ENCODE peak calls at places on chromosomes 13 and 19, in seven cellular contexts. One of them, this sample, is unnamed.

GRCh38 chr13:22278336-22278929 is 607.6 kb downstream of the FGF9 start:
- DNase-seq in T-helper 9 cell: peak
- DNase-seq in CD8-positive, alpha-beta T cell: peak
- DNase-seq in NCI-H748 treated with DMSO at 0.1 percent for 48 hours: peak
- DNase-seq in SK-N-SH: peak
- DNase-seq in NCI-H345: peak
- DNase-seq in BJ: no peak
- DNase-seq in this sample: no peak

GRCh38 chr13:61954092-61954491 is 538.4 kb upstream of the PCDH20 start:
- DNase-seq in BJ: no peak
- DNase-seq in T-helper 9 cell: no peak
- DNase-seq in SK-N-SH: peak
- DNase-seq in NCI-H748 treated with DMSO at 0.1 percent for 48 hours: peak
- DNase-seq in NCI-H345: peak
- DNase-seq in CD8-positive, alpha-beta T cell: no peak
- DNase-seq in this sample: no peak

GRCh38 chr19:51783373-51783772 is 11.6 kb upstream of the FPR3 start:
- DNase-seq in BJ: no peak
- DNase-seq in SK-N-SH: no peak
- DNase-seq in T-helper 9 cell: no peak
- DNase-seq in CD8-positive, alpha-beta T cell: no peak
- DNase-seq in NCI-H345: no peak
- DNase-seq in NCI-H748 treated with DMSO at 0.1 percent for 48 hours: no peak
- DNase-seq in this sample: no peak

GRCh38 chr19:3336680-3337523 is 29.5 kb upstream of the NFIC start:
- DNase-seq in CD8-positive, alpha-beta T cell: no peak
- DNase-seq in NCI-H345: peak
- DNase-seq in SK-N-SH: peak
- DNase-seq in NCI-H748 treated with DMSO at 0.1 percent for 48 hours: no peak
- DNase-seq in BJ: no peak
- DNase-seq in T-helper 9 cell: no peak
- DNase-seq in this sample: no peak

GRCh38 chr19:38228491-38229439 is 4.7 kb upstream of the DPF1 start:
- DNase-seq in CD8-positive, alpha-beta T cell: no peak
- DNase-seq in NCI-H345: peak
- DNase-seq in SK-N-SH: peak
- DNase-seq in NCI-H748 treated with DMSO at 0.1 percent for 48 hours: peak
- DNase-seq in BJ: no peak
- DNase-seq in T-helper 9 cell: no peak
- DNase-seq in this sample: no peak

GRCh38 chr19:38658462-38659306 is 11.2 kb downstream of the ACTN4 start:
- DNase-seq in BJ: peak
- DNase-seq in SK-N-SH: no peak
- DNase-seq in NCI-H345: peak
- DNase-seq in T-helper 9 cell: no peak
- DNase-seq in NCI-H748 treated with DMSO at 0.1 percent for 48 hours: no peak
- DNase-seq in CD8-positive, alpha-beta T cell: no peak
- DNase-seq in this sample: no peak

GRCh38 chr19:3149526-3150505 is 14.0 kb downstream of the GNA15 start:
- DNase-seq in NCI-H748 treated with DMSO at 0.1 percent for 48 hours: no peak
- DNase-seq in NCI-H345: no peak
- DNase-seq in BJ: no peak
- DNase-seq in SK-N-SH: no peak
- DNase-seq in CD8-positive, alpha-beta T cell: no peak
- DNase-seq in T-helper 9 cell: no peak
- DNase-seq in this sample: no peak

GRCh38 chr19:33551676-33552075 is 30.1 kb upstream of the PEPD start:
- DNase-seq in NCI-H748 treated with DMSO at 0.1 percent for 48 hours: no peak
- DNase-seq in NCI-H345: no peak
- DNase-seq in CD8-positive, alpha-beta T cell: no peak
- DNase-seq in SK-N-SH: no peak
- DNase-seq in T-helper 9 cell: no peak
- DNase-seq in BJ: no peak
- DNase-seq in this sample: no peak